ENCODE peak calls at places on chromosomes 16 and 17, in nine cellular contexts. U, O, N, M, F, X, C, H and T are unnamed samples.

GRCh38 chr17:57945999-57946797 is 9.0 kb downstream of the CUEDC1 start:
- DNase-seq in X (no peak), U (no peak), N (no peak), H (peak), F (no peak), C (no peak), O (no peak), M (no peak), T (no peak)

GRCh38 chr16:9072806-9073341 is 18.6 kb upstream of the HAPSTR1 start:
- DNase-seq in M (no peak), C (no peak), F (peak), X (no peak), O (peak), U (no peak), N (no peak), H (no peak), T (peak)

GRCh38 chr17:31564291-31564690 is 172.8 kb downstream of the RAB11FIP4 start:
- DNase-seq in C (no peak), U (no peak), F (no peak), X (no peak), M (no peak), O (no peak), N (no peak), H (no peak), T (no peak)

GRCh38 chr16:11612110-11612981 is 25.6 kb upstream of the LITAF start:
- DNase-seq in O (peak), F (no peak), M (no peak), X (no peak), H (no peak), U (no peak), N (no peak), C (no peak), T (no peak)

GRCh38 chr17:72489273-72489641 is 368.4 kb downstream of the SOX9 start:
- DNase-seq in X (no peak), M (no peak), U (no peak), O (no peak), F (no peak), N (no peak), C (no peak), H (no peak), T (no peak)

GRCh38 chr17:69722518-69722917 is 308.0 kb downstream of the MAP2K6 start:
- DNase-seq in O (no peak), U (no peak), X (no peak), H (no peak), F (no peak), C (no peak), M (no peak), N (no peak), T (no peak)

GRCh38 chr17:1460233-1460632 is 4.2 kb upstream of the CRK start:
- DNase-seq in F (no peak), O (no peak), U (peak), C (no peak), M (peak), X (no peak), N (peak), H (no peak), T (no peak)

GRCh38 chr16:4323845-4324478 is 8.1 kb downstream of the GLIS2 start:
- DNase-seq in O (no peak), C (no peak), F (no peak), U (peak), H (no peak), X (no peak), N (peak), M (peak), T (no peak)

GRCh38 chr16:48366165-48367093 is 18.8 kb downstream of the SIAH1 start:
- DNase-seq in C (peak), O (peak), U (peak), M (peak), N (peak), F (peak), X (no peak), H (peak), T (peak)